ENCODE peak calls at places on chromosomes 12 and 14, in ten cellular contexts. K, Q, I, L, B, P, C, J, G and W are unnamed samples.

GRCh38 chr12:108307006-108307405 is 32.1 kb downstream of the CMKLR1 start:
- DNase-seq in G (no peak), Q (no peak), K (peak; percentile 32), B (peak; percentile 35), P (no peak), I (no peak), L (no peak), J (no peak), C (peak; percentile 76), W (no peak)

GRCh38 chr14:23401331-23401730 is 6.7 kb downstream of the MYH6 start:
- DNase-seq in P (no peak), K (no peak), Q (no peak), I (no peak), L (no peak), B (no peak), C (no peak), G (no peak), J (no peak), W (no peak)

GRCh38 chr12:2415568-2415944 is 362.8 kb downstream of the CACNA1C start:
- DNase-seq in B (no peak), Q (no peak), L (no peak), C (no peak), J (no peak), I (no peak), P (no peak), K (no peak), G (no peak), W (no peak)

GRCh38 chr14:24275524-24276139 is 4.2 kb upstream of the RABGGTA start:
- DNase-seq in L (peak; percentile 57), J (no peak), C (no peak), I (no peak), P (no peak), Q (no peak), K (no peak), G (peak; percentile 24), B (no peak), W (no peak)

GRCh38 chr12:6549379-6550151 is 6.3 kb downstream of the IFFO1 start:
- DNase-seq in J (no peak), I (no peak), C (no peak), Q (peak; percentile 36), G (no peak), B (no peak), K (no peak), L (no peak), P (no peak), W (no peak)

GRCh38 chr14:94066089-94066676 is 14.8 kb downstream of the DDX24 start:
- DNase-seq in G (no peak), I (no peak), C (no peak), J (no peak), Q (no peak), K (no peak), L (no peak), B (no peak), P (no peak), W (no peak)

GRCh38 chr14:68935761-68936209 is 43.3 kb downstream of the ACTN1 start:
- DNase-seq in P (peak; percentile 81), G (no peak), I (no peak), C (no peak), Q (no peak), L (no peak), B (no peak), K (peak; percentile 71), J (no peak), W (no peak)

GRCh38 chr12:52611080-52611468 is 7.3 kb downstream of the KRT73 start:
- DNase-seq in K (no peak), C (no peak), J (no peak), G (no peak), P (no peak), Q (no peak), B (no peak), L (no peak), I (no peak), W (no peak)

GRCh38 chr12:42296503-42297109 is 29.3 kb downstream of the ZCRB1 start:
- DNase-seq in Q (no peak), P (no peak), J (no peak), K (peak; percentile 20), C (no peak), I (no peak), L (no peak), B (no peak), G (no peak), W (no peak)

GRCh38 chr14:45028107-45028626 is 55.7 kb upstream of the PRPF39 start:
- DNase-seq in K (no peak), L (no peak), P (no peak), C (no peak), G (no peak), Q (no peak), I (no peak), J (no peak), B (no peak), W (no peak)

GRCh38 chr14:47191693-47192092 is 483.7 kb downstream of the MDGA2 start:
- DNase-seq in J (no peak), I (no peak), K (no peak), L (no peak), P (no peak), B (no peak), Q (no peak), C (no peak), G (no peak), W (no peak)

GRCh38 chr12:62618319-62618718 is 151.7 kb downstream of the MON2 start:
- DNase-seq in G (no peak), Q (no peak), I (no peak), L (no peak), K (no peak), C (no peak), B (no peak), J (no peak), P (no peak), W (no peak)

GRCh38 chr12:27869567-27869966 is 89.5 kb upstream of the MANSC4 start:
- DNase-seq in I (no peak), P (no peak), L (no peak), C (no peak), Q (no peak), B (no peak), J (no peak), K (peak; percentile 23), G (no peak), W (peak; percentile 58)

GRCh38 chr14:50082784-50083466 is 33.4 kb downstream of the VCPKMT start:
- DNase-seq in L (no peak), P (no peak), I (no peak), Q (no peak), K (no peak), J (peak; percentile 73), B (peak; percentile 86), G (no peak), C (no peak), W (no peak)

GRCh38 chr14:56996721-56997399 is 186.6 kb upstream of the OTX2 start:
- DNase-seq in K (no peak), P (no peak), I (no peak), B (no peak), C (no peak), J (no peak), G (no peak), L (no peak), Q (no peak), W (no peak)
- TF ChIP-seq CTCF in K (no peak), P (no peak), I (no peak), B (no peak), C (no peak), J (no peak), G (no peak), L (no peak), Q (no peak), W (no peak)

GRCh38 chr14:34496679-34497513 is 34.9 kb upstream of the SPTSSA start:
- DNase-seq in G (peak; percentile 2), C (peak; percentile 87), B (peak; percentile 100), Q (peak; percentile 81), K (peak; percentile 99), P (no peak), I (no peak), J (no peak), L (peak; percentile 45), W (no peak)
- TF ChIP-seq CTCF in G (no peak), C (no peak), B (peak; percentile 38), Q (peak; percentile 46), K (peak; percentile 32), P (no peak), I (no peak), J (no peak), L (no peak), W (no peak)

GRCh38 chr14:104349950-104350349 is 211.6 kb downstream of the KIF26A start:
- DNase-seq in P (peak; percentile 11), L (no peak), G (no peak), C (peak; percentile 48), K (no peak), I (no peak), B (no peak), Q (no peak), J (no peak), W (no peak)

GRCh38 chr14:104350463-104351185 is 212.2 kb downstream of the KIF26A start:
- DNase-seq in Q (no peak), P (no peak), G (no peak), B (no peak), J (no peak), C (peak; percentile 25), L (no peak), I (no peak), K (no peak), W (no peak)

GRCh38 chr14:104352493-104353220 is 214.3 kb downstream of the KIF26A start:
- DNase-seq in G (no peak), L (no peak), B (no peak), Q (no peak), K (no peak), C (peak; percentile 37), P (no peak), J (no peak), I (no peak), W (no peak)

GRCh38 chr14:104353221-104353920 is 215.0 kb downstream of the KIF26A start:
- DNase-seq in B (no peak), J (no peak), P (peak; percentile 10), C (peak; percentile 53), K (no peak), I (no peak), Q (no peak), L (no peak), G (no peak), W (no peak)

DNA sequence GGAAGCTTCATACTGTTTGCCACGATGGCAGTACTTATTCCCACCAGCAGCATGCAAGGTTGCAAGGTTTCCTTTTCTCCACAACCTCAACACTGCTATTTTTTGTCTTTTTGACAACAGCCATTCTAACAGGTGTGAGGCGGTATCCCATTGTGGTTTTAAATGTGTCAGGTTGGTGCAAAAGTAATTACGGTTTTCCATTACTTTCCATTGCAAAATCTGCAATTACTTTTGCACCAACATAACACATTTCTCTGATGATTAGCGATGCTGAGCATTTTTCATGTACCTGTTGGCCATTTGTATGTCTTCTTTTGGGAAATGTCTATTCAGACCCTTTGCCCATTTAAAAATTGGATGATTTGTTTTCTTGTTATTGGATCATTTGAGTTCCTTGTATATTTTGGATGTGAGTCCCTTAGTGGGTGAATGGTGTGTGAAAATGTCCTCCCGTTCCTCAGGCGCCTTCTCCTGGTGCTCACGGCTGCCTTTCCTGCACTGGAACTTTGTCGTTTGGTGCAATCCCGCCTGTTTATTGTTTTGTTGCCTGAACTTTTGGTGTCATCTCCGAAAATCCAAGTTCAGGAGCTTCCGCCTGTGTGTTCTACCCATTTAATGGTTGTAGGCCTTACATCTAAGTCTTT is 213.6 kb downstream of the KIF26A start:
- DNase-seq in B (no peak), G (no peak), K (no peak), L (no peak), C (peak; percentile 13), J (no peak), I (no peak), P (no peak), Q (no peak), W (no peak)
- TF ChIP-seq CTCF in B (no peak), G (no peak), K (no peak), L (no peak), C (no peak), J (no peak), I (no peak), P (no peak), Q (no peak), W (no peak)

GRCh38 chr12:30329281-30329680 is 366.4 kb downstream of the IPO8 start:
- DNase-seq in C (no peak), K (peak; percentile 53), J (no peak), L (no peak), G (no peak), P (no peak), Q (no peak), B (no peak), I (no peak), W (no peak)
- TF ChIP-seq CTCF in C (no peak), K (no peak), J (no peak), L (no peak), G (no peak), P (no peak), Q (no peak), B (no peak), I (no peak), W (no peak)